ENCODE peak calls at places on chromosome 9, in seven cellular contexts. One of them, this sample, is unnamed.

GRCh38 chr9:132768932-132769894 is 98.9 kb downstream of the GTF3C4 start:
- DNase-seq in neuronal stem cell: peak; percentile 41
- DNase-seq in IMR-90: peak; percentile 25
- DNase-seq in trophoblast cell: peak; percentile 37
- DNase-seq in mesendoderm: peak; percentile 89
- DNase-seq in H9: peak; percentile 82
- DNase-seq in H1: peak; percentile 72
- DNase-seq in this sample: peak; percentile 80

GRCh38 chr9:6673326-6674025 is 27.9 kb upstream of the GLDC start:
- DNase-seq in neuronal stem cell: no peak
- DNase-seq in IMR-90: no peak
- DNase-seq in trophoblast cell: no peak
- DNase-seq in mesendoderm: no peak
- DNase-seq in H9: no peak
- DNase-seq in H1: no peak
- DNase-seq in this sample: no peak

GRCh38 chr9:27865031-27865438 is 291.8 kb upstream of the C9orf72 start:
- DNase-seq in neuronal stem cell: no peak
- DNase-seq in IMR-90: no peak
- DNase-seq in trophoblast cell: no peak
- DNase-seq in mesendoderm: no peak
- DNase-seq in H9: no peak
- DNase-seq in H1: no peak
- DNase-seq in this sample: peak; percentile 35

GRCh38 chr9:16964228-16964627 is 93.8 kb upstream of the BNC2 start:
- DNase-seq in neuronal stem cell: no peak
- DNase-seq in IMR-90: peak; percentile 100
- DNase-seq in trophoblast cell: no peak
- DNase-seq in mesendoderm: peak; percentile 52
- DNase-seq in H9: no peak
- DNase-seq in H1: no peak
- DNase-seq in this sample: peak; percentile 53

GRCh38 chr9:70220216-70220615 is 38.6 kb upstream of the SMC5 start:
- DNase-seq in neuronal stem cell: no peak
- DNase-seq in IMR-90: no peak
- DNase-seq in trophoblast cell: peak; percentile 9
- DNase-seq in mesendoderm: no peak
- DNase-seq in H9: no peak
- DNase-seq in H1: no peak
- DNase-seq in this sample: no peak

GRCh38 chr9:136644343-136644592 is 18.4 kb upstream of the EGFL7 start:
- DNase-seq in neuronal stem cell: no peak
- DNase-seq in IMR-90: peak; percentile 22
- DNase-seq in trophoblast cell: no peak
- DNase-seq in mesendoderm: no peak
- DNase-seq in H9: no peak
- DNase-seq in H1: no peak
- DNase-seq in this sample: no peak

GRCh38 chr9:123863164-123863855 is 66.6 kb downstream of the DENND1A start:
- DNase-seq in neuronal stem cell: no peak
- DNase-seq in IMR-90: no peak
- DNase-seq in trophoblast cell: no peak
- DNase-seq in mesendoderm: peak; percentile 76
- DNase-seq in H9: no peak
- DNase-seq in H1: no peak
- DNase-seq in this sample: peak; percentile 29

GRCh38 chr9:96344458-96345180 is 38.9 kb downstream of the SLC35D2 start:
- DNase-seq in neuronal stem cell: peak; percentile 5
- DNase-seq in IMR-90: peak; percentile 95
- DNase-seq in trophoblast cell: peak; percentile 46
- DNase-seq in mesendoderm: peak; percentile 85
- DNase-seq in H9: peak; percentile 86
- DNase-seq in H1: no peak
- DNase-seq in this sample: peak; percentile 86

GRCh38 chr9:94862242-94862610 is 135.7 kb downstream of the AOPEP start:
- DNase-seq in neuronal stem cell: no peak
- DNase-seq in IMR-90: no peak
- DNase-seq in trophoblast cell: no peak
- DNase-seq in mesendoderm: no peak
- DNase-seq in H9: no peak
- DNase-seq in H1: peak; percentile 41
- DNase-seq in this sample: no peak

GRCh38 chr9:137192859-137193258 is 4.4 kb downstream of the SSNA1 start:
- DNase-seq in neuronal stem cell: no peak
- DNase-seq in IMR-90: no peak
- DNase-seq in trophoblast cell: no peak
- DNase-seq in mesendoderm: no peak
- DNase-seq in H9: no peak
- DNase-seq in H1: no peak
- DNase-seq in this sample: no peak

GRCh38 chr9:131676431-131676972 is 63.4 kb downstream of the RAPGEF1 start:
- DNase-seq in neuronal stem cell: no peak
- DNase-seq in IMR-90: no peak
- DNase-seq in trophoblast cell: no peak
- DNase-seq in mesendoderm: no peak
- DNase-seq in H9: no peak
- DNase-seq in H1: no peak
- DNase-seq in this sample: no peak

GRCh38 chr9:34522091-34522887 is 501 bp downstream of the ENHO start:
- DNase-seq in neuronal stem cell: no peak
- DNase-seq in IMR-90: no peak
- DNase-seq in trophoblast cell: no peak
- DNase-seq in mesendoderm: no peak
- DNase-seq in H9: no peak
- DNase-seq in H1: no peak
- DNase-seq in this sample: no peak

GRCh38 chr9:69718218-69718617 is 41.6 kb downstream of the PTAR1 start:
- DNase-seq in neuronal stem cell: no peak
- DNase-seq in IMR-90: no peak
- DNase-seq in trophoblast cell: no peak
- DNase-seq in mesendoderm: peak; percentile 2
- DNase-seq in H9: no peak
- DNase-seq in H1: no peak
- DNase-seq in this sample: no peak

GRCh38 chr9:91307279-91307678 is 54.4 kb downstream of the AUH start:
- DNase-seq in neuronal stem cell: no peak
- DNase-seq in IMR-90: no peak
- DNase-seq in trophoblast cell: no peak
- DNase-seq in mesendoderm: no peak
- DNase-seq in H9: no peak
- DNase-seq in H1: no peak
- DNase-seq in this sample: no peak

GRCh38 chr9:16611969-16612368 is 258.5 kb downstream of the BNC2 start:
- DNase-seq in neuronal stem cell: no peak
- DNase-seq in IMR-90: peak; percentile 73
- DNase-seq in trophoblast cell: no peak
- DNase-seq in mesendoderm: no peak
- DNase-seq in H9: no peak
- DNase-seq in H1: no peak
- DNase-seq in this sample: peak; percentile 30

GRCh38 chr9:34664281-34665108 is 2.0 kb upstream of the CCL27 start:
- DNase-seq in neuronal stem cell: peak; percentile 62
- DNase-seq in IMR-90: peak; percentile 69
- DNase-seq in trophoblast cell: peak; percentile 91
- DNase-seq in mesendoderm: peak; percentile 96
- DNase-seq in H9: peak; percentile 94
- DNase-seq in H1: peak; percentile 94
- DNase-seq in this sample: peak; percentile 85

GRCh38 chr9:14314424-14314928 is 535 bp upstream of the NFIB start:
- DNase-seq in neuronal stem cell: no peak
- DNase-seq in IMR-90: peak; percentile 66
- DNase-seq in trophoblast cell: peak; percentile 39
- DNase-seq in mesendoderm: peak; percentile 95
- DNase-seq in H9: peak; percentile 64
- DNase-seq in H1: no peak
- DNase-seq in this sample: peak; percentile 64

GRCh38 chr9:99115947-99116543 is 11.1 kb downstream of the TGFBR1 start:
- DNase-seq in neuronal stem cell: no peak
- DNase-seq in IMR-90: no peak
- DNase-seq in trophoblast cell: no peak
- DNase-seq in mesendoderm: peak; percentile 19
- DNase-seq in H9: no peak
- DNase-seq in H1: no peak
- DNase-seq in this sample: no peak

GRCh38 chr9:16912197-16912596 is 41.7 kb upstream of the BNC2 start:
- DNase-seq in neuronal stem cell: no peak
- DNase-seq in IMR-90: no peak
- DNase-seq in trophoblast cell: no peak
- DNase-seq in mesendoderm: no peak
- DNase-seq in H9: no peak
- DNase-seq in H1: no peak
- DNase-seq in this sample: no peak

GRCh38 chr9:97813072-97813471 is 40.0 kb upstream of the FOXE1 start:
- DNase-seq in neuronal stem cell: no peak
- DNase-seq in IMR-90: no peak
- DNase-seq in trophoblast cell: no peak
- DNase-seq in mesendoderm: no peak
- DNase-seq in H9: no peak
- DNase-seq in H1: no peak
- DNase-seq in this sample: no peak

GRCh38 chr9:110148384-110148783 is 59.6 kb downstream of the C9orf152 start:
- DNase-seq in neuronal stem cell: no peak
- DNase-seq in IMR-90: peak; percentile 43
- DNase-seq in trophoblast cell: peak; percentile 17
- DNase-seq in mesendoderm: no peak
- DNase-seq in H9: no peak
- DNase-seq in H1: no peak
- DNase-seq in this sample: peak; percentile 61

GRCh38 chr9:21252727-21253547 is 13.1 kb upstream of the IFNA14 start:
- DNase-seq in neuronal stem cell: peak; percentile 29
- DNase-seq in IMR-90: peak; percentile 14
- DNase-seq in trophoblast cell: peak; percentile 48
- DNase-seq in mesendoderm: peak; percentile 59
- DNase-seq in H9: no peak
- DNase-seq in H1: no peak
- DNase-seq in this sample: peak; percentile 48

GRCh38 chr9:92668746-92669526 is 995 bp downstream of the IPPK start:
- DNase-seq in neuronal stem cell: no peak
- DNase-seq in IMR-90: peak; percentile 65
- DNase-seq in trophoblast cell: peak; percentile 69
- DNase-seq in mesendoderm: peak; percentile 76
- DNase-seq in H9: peak; percentile 25
- DNase-seq in H1: no peak
- DNase-seq in this sample: peak; percentile 84

GRCh38 chr9:126788046-126788445 is 16.8 kb upstream of the ZBTB43 start:
- DNase-seq in neuronal stem cell: no peak
- DNase-seq in IMR-90: no peak
- DNase-seq in trophoblast cell: no peak
- DNase-seq in mesendoderm: no peak
- DNase-seq in H9: no peak
- DNase-seq in H1: no peak
- DNase-seq in this sample: peak; percentile 38
- H2AK5ac ChIP-seq in neuronal stem cell: no peak overlapping the region
- H2AK5ac ChIP-seq in IMR-90: no peak overlapping the region
- H2AK5ac ChIP-seq in trophoblast cell: no peak overlapping the region
- H2AK5ac ChIP-seq in mesendoderm: no peak overlapping the region
- H2AK5ac ChIP-seq in H9: no peak overlapping the region
- H2AK5ac ChIP-seq in H1: no peak overlapping the region
- H2AK5ac ChIP-seq in this sample: no peak overlapping the region

DNA sequence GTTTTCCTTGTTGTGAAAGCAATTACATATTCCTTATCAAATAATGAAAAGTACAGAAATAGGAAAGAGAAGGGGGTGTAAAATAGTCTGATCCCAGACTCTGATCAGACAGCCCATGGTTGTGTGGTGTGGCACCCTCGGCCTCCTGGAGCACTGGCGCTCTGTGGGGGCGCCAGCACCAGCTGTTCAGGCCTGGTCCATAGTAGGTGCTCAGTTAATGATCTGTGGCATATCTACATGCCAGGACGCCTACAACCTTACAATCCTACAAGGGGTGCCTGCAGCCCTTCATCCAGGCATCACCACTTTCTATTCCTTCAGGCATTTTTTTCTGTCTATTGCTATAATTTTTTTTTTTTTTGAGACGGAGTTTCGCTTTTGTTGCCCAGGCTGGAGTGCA is 16.6 kb downstream of the MIGA2 start:
- DNase-seq in neuronal stem cell: no peak
- DNase-seq in IMR-90: no peak
- DNase-seq in trophoblast cell: no peak
- DNase-seq in mesendoderm: no peak
- DNase-seq in H9: no peak
- DNase-seq in H1: no peak
- DNase-seq in this sample: no peak
- H3K27ac ChIP-seq in neuronal stem cell: no peak overlapping the region
- H3K27ac ChIP-seq in IMR-90: no peak overlapping the region
- H3K27ac ChIP-seq in trophoblast cell: no peak overlapping the region
- H3K27ac ChIP-seq in mesendoderm: no peak overlapping the region
- H3K27ac ChIP-seq in H9: no peak overlapping the region
- H3K27ac ChIP-seq in H1: no peak overlapping the region
- H3K27ac ChIP-seq in this sample: no peak overlapping the region

DNA sequence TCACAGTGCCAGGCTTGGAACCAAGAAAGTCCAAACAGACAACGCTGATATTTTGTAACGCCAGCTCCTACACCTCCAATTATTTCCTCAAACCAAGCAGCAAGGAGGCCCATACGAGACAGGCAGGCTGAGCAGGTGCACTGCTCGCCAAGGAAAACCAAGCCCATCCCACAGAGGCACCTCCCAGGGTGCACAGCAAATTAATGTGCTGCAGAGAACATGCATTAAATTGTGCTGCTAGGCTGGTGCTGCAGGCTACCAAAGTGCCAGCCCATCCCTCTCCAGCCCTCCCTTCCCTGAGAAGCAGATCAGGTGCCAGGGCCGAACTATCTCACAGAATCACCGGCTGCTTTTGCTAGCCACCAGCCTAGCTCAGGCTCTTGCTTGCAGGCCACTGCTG is 137.8 kb downstream of the PAX5 start:
- DNase-seq in neuronal stem cell: no peak
- DNase-seq in IMR-90: no peak
- DNase-seq in trophoblast cell: no peak
- DNase-seq in mesendoderm: no peak
- DNase-seq in H9: peak; percentile 20
- DNase-seq in H1: no peak
- DNase-seq in this sample: no peak
- H4K8ac ChIP-seq in neuronal stem cell: no peak overlapping the region
- H4K8ac ChIP-seq in IMR-90: no peak overlapping the region
- H4K8ac ChIP-seq in trophoblast cell: no peak overlapping the region
- H4K8ac ChIP-seq in mesendoderm: no peak overlapping the region
- H4K8ac ChIP-seq in H9: no peak overlapping the region
- H4K8ac ChIP-seq in H1: no peak overlapping the region
- H4K8ac ChIP-seq in this sample: no peak overlapping the region

GRCh38 chr9:2338770-2339169 is 282.8 kb upstream of the VLDLR start:
- DNase-seq in neuronal stem cell: no peak
- DNase-seq in IMR-90: peak; percentile 7
- DNase-seq in trophoblast cell: peak; percentile 36
- DNase-seq in mesendoderm: no peak
- DNase-seq in H9: no peak
- DNase-seq in H1: no peak
- DNase-seq in this sample: no peak

GRCh38 chr9:2340046-2340760 is 281.4 kb upstream of the VLDLR start:
- DNase-seq in neuronal stem cell: no peak
- DNase-seq in IMR-90: peak; percentile 1
- DNase-seq in trophoblast cell: peak; percentile 93
- DNase-seq in mesendoderm: no peak
- DNase-seq in H9: no peak
- DNase-seq in H1: no peak
- DNase-seq in this sample: no peak

GRCh38 chr9:2337131-2337530 is 284.5 kb upstream of the VLDLR start:
- DNase-seq in neuronal stem cell: no peak
- DNase-seq in IMR-90: no peak
- DNase-seq in trophoblast cell: no peak
- DNase-seq in mesendoderm: no peak
- DNase-seq in H9: no peak
- DNase-seq in H1: no peak
- DNase-seq in this sample: no peak

GRCh38 chr9:2337602-2338001 is 284.0 kb upstream of the VLDLR start:
- DNase-seq in neuronal stem cell: no peak
- DNase-seq in IMR-90: no peak
- DNase-seq in trophoblast cell: no peak
- DNase-seq in mesendoderm: no peak
- DNase-seq in H9: no peak
- DNase-seq in H1: peak; percentile 1
- DNase-seq in this sample: no peak

GRCh38 chr9:2339416-2339815 is 282.2 kb upstream of the VLDLR start:
- DNase-seq in neuronal stem cell: no peak
- DNase-seq in IMR-90: no peak
- DNase-seq in trophoblast cell: peak; percentile 97
- DNase-seq in mesendoderm: no peak
- DNase-seq in H9: no peak
- DNase-seq in H1: no peak
- DNase-seq in this sample: no peak
- H2AK5ac ChIP-seq in neuronal stem cell: no peak overlapping the region
- H2AK5ac ChIP-seq in IMR-90: no peak overlapping the region
- H2AK5ac ChIP-seq in trophoblast cell: no peak overlapping the region
- H2AK5ac ChIP-seq in mesendoderm: no peak overlapping the region
- H2AK5ac ChIP-seq in H9: no peak overlapping the region
- H2AK5ac ChIP-seq in H1: no peak overlapping the region
- H2AK5ac ChIP-seq in this sample: no peak overlapping the region

This sample was measured in mesenchymal stem cell.